ENCODE peak calls at places on chromosomes 12 and 14, in four cellular contexts. One of them, this sample, is unnamed.

GRCh38 chr14:55274760-55275159 is 3.5 kb downstream of the FBXO34 start:
- DNase-seq in activated B cell treated with CpG ODN at 0.5 μM for 24 hours: no peak
- DNase-seq in stimulated activated CD8-positive, alpha-beta memory T cell treated with anti-CD3 and anti-CD28 coated beads, Interleukin-2, amount 100 ng/mL, for 1 hour: no peak
- DNase-seq in NCI-H2171: no peak
- DNase-seq in this sample: no peak

GRCh38 chr14:105100931-105101330 is 35.7 kb upstream of the GPR132 start:
- DNase-seq in activated B cell treated with CpG ODN at 0.5 μM for 24 hours: no peak
- DNase-seq in stimulated activated CD8-positive, alpha-beta memory T cell treated with anti-CD3 and anti-CD28 coated beads, Interleukin-2, amount 100 ng/mL, for 1 hour: no peak
- DNase-seq in NCI-H2171: no peak
- DNase-seq in this sample: no peak

GRCh38 chr12:105226219-105226618 is 9.8 kb downstream of the APPL2 start:
- DNase-seq in activated B cell treated with CpG ODN at 0.5 μM for 24 hours: no peak
- DNase-seq in stimulated activated CD8-positive, alpha-beta memory T cell treated with anti-CD3 and anti-CD28 coated beads, Interleukin-2, amount 100 ng/mL, for 1 hour: no peak
- DNase-seq in NCI-H2171: no peak
- DNase-seq in this sample: no peak

GRCh38 chr12:57753938-57754337 is 965 bp upstream of the MARCHF9 start:
- DNase-seq in activated B cell treated with CpG ODN at 0.5 μM for 24 hours: no peak
- DNase-seq in stimulated activated CD8-positive, alpha-beta memory T cell treated with anti-CD3 and anti-CD28 coated beads, Interleukin-2, amount 100 ng/mL, for 1 hour: no peak
- DNase-seq in NCI-H2171: no peak
- DNase-seq in this sample: no peak

GRCh38 chr12:80902711-80903110 is 35.0 kb downstream of the LIN7A start:
- DNase-seq in activated B cell treated with CpG ODN at 0.5 μM for 24 hours: no peak
- DNase-seq in stimulated activated CD8-positive, alpha-beta memory T cell treated with anti-CD3 and anti-CD28 coated beads, Interleukin-2, amount 100 ng/mL, for 1 hour: no peak
- DNase-seq in NCI-H2171: no peak
- DNase-seq in this sample: no peak

GRCh38 chr12:89038831-89039509 is 313.3 kb downstream of the DUSP6 start:
- DNase-seq in activated B cell treated with CpG ODN at 0.5 μM for 24 hours: no peak
- DNase-seq in stimulated activated CD8-positive, alpha-beta memory T cell treated with anti-CD3 and anti-CD28 coated beads, Interleukin-2, amount 100 ng/mL, for 1 hour: no peak
- DNase-seq in NCI-H2171: no peak
- DNase-seq in this sample: no peak

GRCh38 chr14:105918496-105919262 is 392.3 kb downstream of the TMEM121 start:
- DNase-seq in activated B cell treated with CpG ODN at 0.5 μM for 24 hours: no peak
- DNase-seq in stimulated activated CD8-positive, alpha-beta memory T cell treated with anti-CD3 and anti-CD28 coated beads, Interleukin-2, amount 100 ng/mL, for 1 hour: no peak
- DNase-seq in NCI-H2171: no peak
- DNase-seq in this sample: no peak

GRCh38 chr14:104100171-104101085 is 14.9 kb downstream of the ASPG start:
- DNase-seq in activated B cell treated with CpG ODN at 0.5 μM for 24 hours: no peak
- DNase-seq in stimulated activated CD8-positive, alpha-beta memory T cell treated with anti-CD3 and anti-CD28 coated beads, Interleukin-2, amount 100 ng/mL, for 1 hour: no peak
- DNase-seq in NCI-H2171: no peak
- DNase-seq in this sample: no peak

GRCh38 chr14:58701576-58701975 is 63.8 kb downstream of the DACT1 start:
- DNase-seq in activated B cell treated with CpG ODN at 0.5 μM for 24 hours: no peak
- DNase-seq in stimulated activated CD8-positive, alpha-beta memory T cell treated with anti-CD3 and anti-CD28 coated beads, Interleukin-2, amount 100 ng/mL, for 1 hour: no peak
- DNase-seq in NCI-H2171: no peak
- DNase-seq in this sample: no peak

GRCh38 chr12:54984602-54985376 is at the start of gene TESPA1:
- DNase-seq in activated B cell treated with CpG ODN at 0.5 μM for 24 hours: peak; percentile 62
- DNase-seq in stimulated activated CD8-positive, alpha-beta memory T cell treated with anti-CD3 and anti-CD28 coated beads, Interleukin-2, amount 100 ng/mL, for 1 hour: peak; percentile 70
- DNase-seq in NCI-H2171: no peak
- DNase-seq in this sample: no peak

GRCh38 chr12:113152835-113153814 is 3.6 kb downstream of the CFAP73 start:
- DNase-seq in activated B cell treated with CpG ODN at 0.5 μM for 24 hours: peak; percentile 45
- DNase-seq in stimulated activated CD8-positive, alpha-beta memory T cell treated with anti-CD3 and anti-CD28 coated beads, Interleukin-2, amount 100 ng/mL, for 1 hour: no peak
- DNase-seq in NCI-H2171: peak; percentile 67
- DNase-seq in this sample: peak; percentile 38

GRCh38 chr12:50242751-50243191 is 40.5 kb downstream of the LIMA1 start:
- DNase-seq in activated B cell treated with CpG ODN at 0.5 μM for 24 hours: no peak
- DNase-seq in stimulated activated CD8-positive, alpha-beta memory T cell treated with anti-CD3 and anti-CD28 coated beads, Interleukin-2, amount 100 ng/mL, for 1 hour: no peak
- DNase-seq in NCI-H2171: no peak
- DNase-seq in this sample: no peak

GRCh38 chr12:51814311-51815088 is 34.0 kb downstream of the FIGNL2 start:
- DNase-seq in activated B cell treated with CpG ODN at 0.5 μM for 24 hours: peak; percentile 64
- DNase-seq in stimulated activated CD8-positive, alpha-beta memory T cell treated with anti-CD3 and anti-CD28 coated beads, Interleukin-2, amount 100 ng/mL, for 1 hour: peak; percentile 42
- DNase-seq in NCI-H2171: peak; percentile 55
- DNase-seq in this sample: no peak

GRCh38 chr12:94207467-94208432 is 59.4 kb downstream of the PLXNC1 start:
- DNase-seq in activated B cell treated with CpG ODN at 0.5 μM for 24 hours: no peak
- DNase-seq in stimulated activated CD8-positive, alpha-beta memory T cell treated with anti-CD3 and anti-CD28 coated beads, Interleukin-2, amount 100 ng/mL, for 1 hour: no peak
- DNase-seq in NCI-H2171: no peak
- DNase-seq in this sample: no peak

GRCh38 chr12:11815397-11815796 is 165.9 kb downstream of the ETV6 start:
- DNase-seq in activated B cell treated with CpG ODN at 0.5 μM for 24 hours: no peak
- DNase-seq in stimulated activated CD8-positive, alpha-beta memory T cell treated with anti-CD3 and anti-CD28 coated beads, Interleukin-2, amount 100 ng/mL, for 1 hour: no peak
- DNase-seq in NCI-H2171: no peak
- DNase-seq in this sample: no peak

GRCh38 chr14:75334191-75335051 is 55.8 kb downstream of the FOS start:
- DNase-seq in activated B cell treated with CpG ODN at 0.5 μM for 24 hours: no peak
- DNase-seq in stimulated activated CD8-positive, alpha-beta memory T cell treated with anti-CD3 and anti-CD28 coated beads, Interleukin-2, amount 100 ng/mL, for 1 hour: peak; percentile 27
- DNase-seq in NCI-H2171: no peak
- DNase-seq in this sample: no peak

GRCh38 chr12:110936367-110937103 is 16.2 kb upstream of the MYL2 start:
- DNase-seq in activated B cell treated with CpG ODN at 0.5 μM for 24 hours: no peak
- DNase-seq in stimulated activated CD8-positive, alpha-beta memory T cell treated with anti-CD3 and anti-CD28 coated beads, Interleukin-2, amount 100 ng/mL, for 1 hour: no peak
- DNase-seq in NCI-H2171: no peak
- DNase-seq in this sample: no peak